ENCODE peak calls at places on chromosome 15, in four cellular contexts. R is lower lobe of right lung; U is activated T-cell treated with anti-CD3 and anti-CD28 coated beads, Interleukin-2, amount 50 U/mL, for 72 hours; B is DMS79 treated with DMSO at 0.1 percent for 48 hours. I is an unnamed sample.

GRCh38 chr15:58551084-58551763 is 119.4 kb downstream of the LIPC start:
- DNase-seq in B (no peak), U (no peak), R (no peak), I (no peak)

GRCh38 chr15:75620043-75620775 is 5.3 kb downstream of the SNUPN start:
- DNase-seq in U (no peak), B (no peak), R (no peak), I (no peak)

GRCh38 chr15:69535101-69535638 is 82.6 kb downstream of the RPLP1 start:
- DNase-seq in R (no peak), U (no peak), B (no peak), I (no peak)

GRCh38 chr15:93189562-93189961 is 100.6 kb upstream of the RGMA start:
- DNase-seq in B (no peak), U (no peak), R (no peak), I (no peak)

GRCh38 chr15:49953421-49953820 is 165.6 kb downstream of the ATP8B4 start:
- DNase-seq in U (no peak), B (no peak), R (no peak), I (no peak)

GRCh38 chr15:35481992-35482391 is 64.0 kb downstream of the DPH6 start:
- DNase-seq in U (no peak), R (no peak), B (no peak), I (peak)

GRCh38 chr15:29252231-29252630 is 17.4 kb downstream of the NSMCE3 start:
- DNase-seq in B (no peak), R (no peak), U (no peak), I (no peak)

GRCh38 chr15:101068523-101068960 is 149.4 kb downstream of the LRRK1 start:
- DNase-seq in U (no peak), R (peak), B (no peak), I (no peak)

GRCh38 chr15:25251700-25252390 is 187.0 kb downstream of the UBE3A start:
- DNase-seq in U (no peak), B (no peak), R (peak), I (no peak)

I was measured in HCT116.